ENCODE peak calls at places on chromosomes 7 and 10, in seven cellular contexts. One of them, this sample, is unnamed.

GRCh38 chr7:103771294-103771693 is 218.2 kb downstream of the RELN start:
- DNase-seq in SK-N-SH: no peak
- DNase-seq in H1: no peak
- DNase-seq in K562: no peak
- DNase-seq in HCT116: no peak
- DNase-seq in HepG2: no peak
- DNase-seq in GM12878: no peak
- DNase-seq in this sample: no peak

GRCh38 chr10:17847586-17848296 is 38.6 kb downstream of the MRC1 start:
- DNase-seq in SK-N-SH: peak; percentile 32
- DNase-seq in H1: no peak
- DNase-seq in K562: peak; percentile 14
- DNase-seq in HCT116: no peak
- DNase-seq in HepG2: no peak
- DNase-seq in GM12878: no peak
- DNase-seq in this sample: no peak

GRCh38 chr10:56632537-56632936 is 271.5 kb upstream of the ZWINT start:
- DNase-seq in SK-N-SH: no peak
- DNase-seq in H1: no peak
- DNase-seq in K562: no peak
- DNase-seq in HCT116: no peak
- DNase-seq in HepG2: no peak
- DNase-seq in GM12878: no peak
- DNase-seq in this sample: no peak

GRCh38 chr10:118626953-118627352 is 31.5 kb upstream of the PRLHR start:
- DNase-seq in SK-N-SH: no peak
- DNase-seq in H1: no peak
- DNase-seq in K562: peak; percentile 44
- DNase-seq in HCT116: no peak
- DNase-seq in HepG2: no peak
- DNase-seq in GM12878: no peak
- DNase-seq in this sample: no peak

GRCh38 chr7:119685906-119686305 is 587.1 kb upstream of the KCND2 start:
- DNase-seq in SK-N-SH: no peak
- DNase-seq in H1: no peak
- DNase-seq in K562: no peak
- DNase-seq in HCT116: no peak
- DNase-seq in HepG2: no peak
- DNase-seq in GM12878: no peak
- DNase-seq in this sample: no peak

GRCh38 chr7:95435422-95435780 is 573 bp upstream of the PON2 start:
- DNase-seq in SK-N-SH: no peak
- DNase-seq in H1: no peak
- DNase-seq in K562: no peak
- DNase-seq in HCT116: no peak
- DNase-seq in HepG2: no peak
- DNase-seq in GM12878: no peak
- DNase-seq in this sample: no peak

GRCh38 chr10:105398202-105398601 is 757.1 kb downstream of the SORCS3 start:
- DNase-seq in SK-N-SH: peak; percentile 70
- DNase-seq in H1: no peak
- DNase-seq in K562: no peak
- DNase-seq in HCT116: no peak
- DNase-seq in HepG2: no peak
- DNase-seq in GM12878: no peak
- DNase-seq in this sample: no peak

GRCh38 chr7:79454325-79454960 is 976 bp upstream of the MAGI2 start:
- DNase-seq in SK-N-SH: no peak
- DNase-seq in H1: no peak
- DNase-seq in K562: no peak
- DNase-seq in HCT116: no peak
- DNase-seq in HepG2: no peak
- DNase-seq in GM12878: no peak
- DNase-seq in this sample: no peak

GRCh38 chr10:71229726-71230655 is 17.6 kb downstream of the UNC5B start:
- DNase-seq in SK-N-SH: no peak
- DNase-seq in H1: no peak
- DNase-seq in K562: no peak
- DNase-seq in HCT116: no peak
- DNase-seq in HepG2: no peak
- DNase-seq in GM12878: no peak
- DNase-seq in this sample: no peak

GRCh38 chr7:74505426-74506328 is 52.0 kb downstream of the GTF2IRD1 start:
- DNase-seq in SK-N-SH: peak; percentile 97
- DNase-seq in H1: no peak
- DNase-seq in K562: no peak
- DNase-seq in HCT116: no peak
- DNase-seq in HepG2: no peak
- DNase-seq in GM12878: no peak
- DNase-seq in this sample: no peak
- TF ChIP-seq JUND in SK-N-SH: no peak
- TF ChIP-seq JUND in H1: no peak
- TF ChIP-seq JUND in K562: no peak
- TF ChIP-seq JUND in HCT116: no peak
- TF ChIP-seq JUND in HepG2: no peak
- TF ChIP-seq JUND in GM12878: no peak
- TF ChIP-seq JUND in this sample: no peak

DNA sequence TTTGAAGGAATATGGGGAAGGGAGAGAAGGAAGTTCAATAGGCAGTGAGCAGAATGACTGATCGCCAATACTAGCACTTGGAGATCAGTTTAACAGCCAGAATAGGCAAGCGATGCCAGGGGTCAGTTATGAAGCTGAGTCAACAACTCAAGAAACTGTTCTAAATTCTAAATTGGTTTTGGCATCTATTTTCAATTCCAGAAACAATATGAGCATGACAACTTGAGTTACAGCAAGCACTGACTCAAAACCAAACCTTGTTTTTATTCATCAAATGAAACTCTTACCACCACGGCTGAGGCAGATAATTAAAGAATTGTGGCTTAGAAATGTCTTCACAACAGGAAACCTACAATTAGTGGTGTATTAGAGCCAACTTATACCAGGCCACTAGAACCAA is 180.5 kb upstream of the ASAH2 start:
- DNase-seq in SK-N-SH: no peak
- DNase-seq in H1: no peak
- DNase-seq in K562: no peak
- DNase-seq in HCT116: no peak
- DNase-seq in HepG2: no peak
- DNase-seq in GM12878: peak; percentile 96
- DNase-seq in this sample: no peak
- TF ChIP-seq JUND in SK-N-SH: no peak
- TF ChIP-seq JUND in H1: no peak
- TF ChIP-seq JUND in K562: no peak
- TF ChIP-seq JUND in HCT116: no peak
- TF ChIP-seq JUND in HepG2: no peak
- TF ChIP-seq JUND in GM12878: peak; percentile 96
- TF ChIP-seq JUND in this sample: no peak

GRCh38 chr10:47190802-47191450 is 109.1 kb upstream of the GDF10 start:
- DNase-seq in SK-N-SH: no peak
- DNase-seq in H1: no peak
- DNase-seq in K562: no peak
- DNase-seq in HCT116: no peak
- DNase-seq in HepG2: no peak
- DNase-seq in GM12878: no peak
- DNase-seq in this sample: no peak
- TF ChIP-seq JUND in SK-N-SH: no peak
- TF ChIP-seq JUND in H1: no peak
- TF ChIP-seq JUND in K562: no peak
- TF ChIP-seq JUND in HCT116: no peak
- TF ChIP-seq JUND in HepG2: no peak
- TF ChIP-seq JUND in GM12878: no peak
- TF ChIP-seq JUND in this sample: no peak

DNA sequence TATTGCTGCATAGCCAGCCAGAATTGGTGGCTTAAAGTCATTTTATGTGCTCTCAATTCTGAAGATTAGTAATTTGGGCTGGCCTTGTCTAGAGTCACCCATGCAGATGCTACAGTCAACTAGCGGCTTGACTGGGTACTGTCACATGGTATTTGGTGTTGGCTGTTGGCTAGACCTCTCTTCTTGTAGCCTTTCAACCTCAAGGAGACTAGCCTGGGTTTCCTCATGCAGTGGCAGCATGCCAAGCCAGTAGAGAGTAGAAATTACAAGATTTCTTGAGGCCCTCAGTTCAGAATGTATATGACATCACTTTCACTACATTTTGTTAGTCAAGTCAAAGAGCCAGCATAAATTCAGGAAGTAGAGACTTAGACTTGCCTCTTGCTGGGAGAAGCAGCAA is 3.7 kb upstream of the ZNF800 start:
- DNase-seq in SK-N-SH: no peak
- DNase-seq in H1: no peak
- DNase-seq in K562: peak; percentile 48
- DNase-seq in HCT116: no peak
- DNase-seq in HepG2: no peak
- DNase-seq in GM12878: no peak
- DNase-seq in this sample: peak; percentile 22
- TF ChIP-seq JUND in SK-N-SH: no peak
- TF ChIP-seq JUND in H1: no peak
- TF ChIP-seq JUND in K562: no peak
- TF ChIP-seq JUND in HCT116: no peak
- TF ChIP-seq JUND in HepG2: no peak
- TF ChIP-seq JUND in GM12878: no peak
- TF ChIP-seq JUND in this sample: no peak